ENCODE peak calls at places on chromosome 1, in ten cellular contexts. E is Peyer's patch, Y is cardiac fibroblast, A is breast epithelium, D is fibroblast of lung, R is fibroblast of the aortic adventitia, C is endothelial cell of umbilical vein, J is AG04450, I is lower leg skin, T is sigmoid colon. M is an unnamed sample.

GRCh38 chr1:59401581-59401980 is 104.7 kb downstream of the FGGY start:
- DNase-seq in E (no peak), Y (no peak), A (no peak), D (no peak), R (peak), C (no peak), J (no peak), I (no peak), T (no peak), M (no peak)

GRCh38 chr1:223022641-223023473 is 120.2 kb downstream of the TLR5 start:
- DNase-seq in E (no peak), Y (no peak), A (no peak), D (no peak), R (no peak), C (no peak), J (no peak), I (no peak), T (no peak), M (peak)

GRCh38 chr1:236009857-236010256 is 55.0 kb downstream of the NID1 start:
- DNase-seq in E (no peak), Y (peak), A (no peak), D (peak), R (peak), C (peak), J (no peak), I (no peak), T (no peak), M (no peak)

GRCh38 chr1:205500240-205501218 is 3.9 kb upstream of the CDK18 start:
- DNase-seq in E (no peak), Y (peak), A (no peak), D (no peak), R (peak), C (no peak), J (no peak), I (no peak), T (no peak), M (no peak)

GRCh38 chr1:25487628-25488027 is 55.8 kb upstream of the LDLRAP1 start:
- DNase-seq in E (no peak), Y (no peak), A (no peak), D (no peak), R (no peak), C (no peak), J (no peak), I (no peak), T (no peak), M (no peak)

GRCh38 chr1:182629674-182630073 is 25.5 kb upstream of the RGS16 start:
- DNase-seq in E (no peak), Y (no peak), A (no peak), D (no peak), R (no peak), C (no peak), J (no peak), I (no peak), T (no peak), M (no peak)

GRCh38 chr1:239826209-239826608 is 265.5 kb upstream of the FMN2 start:
- DNase-seq in E (no peak), Y (no peak), A (no peak), D (no peak), R (no peak), C (no peak), J (no peak), I (no peak), T (no peak), M (no peak)

GRCh38 chr1:117959364-117959763 is 29.8 kb downstream of the WDR3 start:
- DNase-seq in E (no peak), Y (peak), A (no peak), D (no peak), R (peak), C (no peak), J (no peak), I (no peak), T (no peak), M (no peak)

GRCh38 chr1:3902111-3902511 is 2.0 kb upstream of the C1orf174 start:
- DNase-seq in E (peak), Y (no peak), A (no peak), D (no peak), R (no peak), C (no peak), J (no peak), I (no peak), T (no peak), M (no peak)

GRCh38 chr1:216532399-216532798 is 109.2 kb upstream of the USH2A start:
- DNase-seq in E (no peak), Y (no peak), A (no peak), D (no peak), R (no peak), C (no peak), J (no peak), I (no peak), T (no peak), M (no peak)

GRCh38 chr1:113488576-113489177 is 98.4 kb downstream of the MAGI3 start:
- DNase-seq in E (no peak), Y (peak), A (no peak), D (no peak), R (no peak), C (no peak), J (no peak), I (no peak), T (no peak), M (no peak)

GRCh38 chr1:105138445-105138821 is 1388.7 kb downstream of the AMY1C start:
- DNase-seq in E (no peak), Y (no peak), A (no peak), D (peak), R (no peak), C (no peak), J (no peak), I (no peak), T (no peak), M (peak)

GRCh38 chr1:201506573-201507567 is at the start of gene CSRP1:
- DNase-seq in E (peak), Y (peak), A (peak), D (peak), R (peak), C (peak), J (no peak), I (peak), T (peak), M (no peak)

GRCh38 chr1:27719286-27720251 is 6.2 kb upstream of the FAM76A start:
- DNase-seq in E (no peak), Y (peak), A (no peak), D (peak), R (peak), C (peak), J (no peak), I (no peak), T (no peak), M (no peak)

GRCh38 chr1:113252166-113252565 is 138.1 kb upstream of the MAGI3 start:
- DNase-seq in E (no peak), Y (no peak), A (no peak), D (no peak), R (no peak), C (no peak), J (no peak), I (no peak), T (no peak), M (no peak)

GRCh38 chr1:94013331-94013925 is 104.2 kb upstream of the GCLM start:
- DNase-seq in E (peak), Y (no peak), A (no peak), D (no peak), R (no peak), C (no peak), J (no peak), I (no peak), T (no peak), M (no peak)

GRCh38 chr1:195584870-195585624 is 1023.2 kb downstream of the KCNT2 start:
- DNase-seq in E (peak), Y (no peak), A (no peak), D (no peak), R (no peak), C (no peak), J (no peak), I (no peak), T (no peak), M (no peak)

GRCh38 chr1:67134692-67135091 is at the start of gene C1orf141:
- DNase-seq in E (peak), Y (peak), A (no peak), D (peak), R (no peak), C (peak), J (no peak), I (no peak), T (no peak), M (no peak)

GRCh38 chr1:30525980-30526651 is 197.3 kb downstream of the MATN1 start:
- DNase-seq in E (no peak), Y (peak), A (no peak), D (peak), R (peak), C (no peak), J (no peak), I (no peak), T (no peak), M (peak)

GRCh38 chr1:114328505-114328904 is 174.8 kb upstream of the SYT6 start:
- DNase-seq in E (no peak), Y (no peak), A (no peak), D (no peak), R (no peak), C (no peak), J (no peak), I (no peak), T (no peak), M (no peak)

GRCh38 chr1:4527819-4528218 is 126.6 kb upstream of the AJAP1 start:
- DNase-seq in E (no peak), Y (no peak), A (no peak), D (no peak), R (no peak), C (no peak), J (no peak), I (no peak), T (no peak), M (no peak)

GRCh38 chr1:146007048-146007784 is 10.8 kb upstream of the TXNIP start:
- DNase-seq in E (no peak), Y (peak), A (peak), D (peak), R (peak), C (peak), J (peak), I (peak), T (peak), M (peak)
- H3K4me3 ChIP-seq in E (peak), Y (no peak), A (no peak), D (no peak), R (no peak), C (no peak), J (no peak), I (no peak), T (peak), M (no peak)

GRCh38 chr1:102970496-102971078 is 137.7 kb downstream of the COL11A1 start:
- DNase-seq in E (no peak), Y (peak), A (no peak), D (peak), R (peak), C (peak), J (peak), I (no peak), T (no peak), M (peak)
- TF ChIP-seq CTCF in E (peak), Y (peak), A (peak), D (peak), R (peak), C (peak), J (peak), I (no peak), T (no peak), M (peak)

GRCh38 chr1:79005945-79006344 is 585 bp downstream of the ADGRL4 start:
- DNase-seq in E (no peak), Y (peak), A (no peak), D (peak), R (peak), C (peak), J (no peak), I (no peak), T (no peak), M (no peak)
- H3K4me3 ChIP-seq in E (peak), Y (peak), A (peak), D (peak), R (peak), C (peak), J (peak), I (no peak), T (peak), M (peak)

GRCh38 chr1:22098752-22099151 is 44.1 kb downstream of the WNT4 start:
- DNase-seq in E (no peak), Y (no peak), A (no peak), D (no peak), R (no peak), C (no peak), J (no peak), I (no peak), T (no peak), M (no peak)
- TF ChIP-seq CTCF in E (no peak), Y (no peak), A (no peak), D (no peak), R (no peak), C (no peak), J (no peak), I (no peak), T (no peak), M (no peak)

DNA sequence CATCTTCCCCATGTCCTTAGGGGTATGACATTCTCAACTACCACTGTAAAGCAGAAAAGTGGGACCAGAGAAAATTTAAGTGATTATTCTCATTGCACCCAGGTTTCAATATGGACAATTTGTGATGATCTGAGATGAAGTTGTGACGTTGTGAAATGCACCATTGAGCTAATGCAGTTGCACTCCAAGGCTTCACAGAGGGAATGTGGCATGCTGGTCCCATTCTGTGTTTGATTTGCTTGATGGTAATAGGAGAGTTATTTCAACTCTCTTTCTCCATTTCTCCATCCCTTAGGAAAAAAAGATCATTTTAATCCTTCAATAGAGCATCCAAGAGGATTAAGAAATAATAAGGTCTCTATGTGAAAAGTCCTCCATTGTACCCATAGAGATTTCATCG is 136.6 kb downstream of the SLC30A10 start:
- DNase-seq in E (no peak), Y (no peak), A (no peak), D (no peak), R (no peak), C (no peak), J (no peak), I (no peak), T (no peak), M (no peak)
- H3K4me3 ChIP-seq in E (no peak), Y (no peak), A (no peak), D (no peak), R (no peak), C (no peak), J (no peak), I (no peak), T (no peak), M (no peak)